ENCODE peak calls at places on chromosomes 1 and 21, in six cellular contexts. R is cardiac fibroblast; O is CD4-positive, alpha-beta T cell; B is neural progenitor cell; Z is heart right ventricle; H is GM06990. A is an unnamed sample.

GRCh38 chr1:29824025-29824424 is 587.7 kb downstream of the PTPRU start:
- DNase-seq in R (no peak), O (no peak), B (no peak), Z (no peak), H (no peak), A (no peak)

GRCh38 chr1:224498574-224499170 is 64.1 kb upstream of the WDR26 start:
- DNase-seq in R (peak), O (no peak), B (peak), Z (peak), H (no peak), A (no peak)

GRCh38 chr1:88053065-88053464 is 631.0 kb upstream of the PKN2 start:
- DNase-seq in R (no peak), O (no peak), B (no peak), Z (no peak), H (no peak), A (no peak)

GRCh38 chr1:184492543-184492942 is 105.7 kb downstream of the C1orf21 start:
- DNase-seq in R (no peak), O (no peak), B (no peak), Z (no peak), H (no peak), A (no peak)

GRCh38 chr1:34268311-34269042 is 91.8 kb downstream of the C1orf94 start:
- DNase-seq in R (no peak), O (no peak), B (no peak), Z (no peak), H (no peak), A (no peak)

GRCh38 chr1:209657140-209657879 is 5.1 kb upstream of the LAMB3 start:
- DNase-seq in R (peak), O (no peak), B (no peak), Z (no peak), H (peak), A (peak)

GRCh38 chr1:232111616-232112015 is 485.0 kb downstream of the DISC1 start:
- DNase-seq in R (no peak), O (no peak), B (no peak), Z (no peak), H (no peak), A (no peak)

GRCh38 chr1:41476807-41477361 is 7.6 kb downstream of the EDN2 start:
- DNase-seq in R (peak), O (no peak), B (no peak), Z (peak), H (no peak), A (no peak)

GRCh38 chr1:53062731-53063591 is 948 bp downstream of the PODN start:
- DNase-seq in R (no peak), O (no peak), B (peak), Z (peak), H (no peak), A (no peak)

GRCh38 chr1:68384321-68384813 is 65.4 kb downstream of the RPE65 start:
- DNase-seq in R (peak), O (no peak), B (no peak), Z (no peak), H (no peak), A (no peak)

GRCh38 chr1:230210326-230210978 is 143.4 kb downstream of the GALNT2 start:
- DNase-seq in R (peak), O (no peak), B (no peak), Z (no peak), H (no peak), A (no peak)

GRCh38 chr21:45607922-45608295 is 35.6 kb upstream of the PCBP3 start:
- DNase-seq in R (no peak), O (no peak), B (no peak), Z (no peak), H (no peak), A (peak)

GRCh38 chr1:205024679-205025078 is 18.3 kb upstream of the CNTN2 start:
- DNase-seq in R (no peak), O (no peak), B (no peak), Z (no peak), H (no peak), A (no peak)

GRCh38 chr21:42208801-42209490 is 10.0 kb upstream of the ABCG1 start:
- DNase-seq in R (no peak), O (no peak), B (no peak), Z (no peak), H (no peak), A (no peak)

GRCh38 chr1:225890346-225891228 is 1.6 kb upstream of the LEFTY1 start:
- DNase-seq in R (peak), O (no peak), B (no peak), Z (no peak), H (no peak), A (no peak)

GRCh38 chr1:1204998-1205768 is 1.2 kb downstream of the TNFRSF18 start:
- DNase-seq in R (no peak), O (peak), B (no peak), Z (no peak), H (peak), A (no peak)

GRCh38 chr1:231808990-231809389 is 182.4 kb downstream of the DISC1 start:
- DNase-seq in R (peak), O (no peak), B (no peak), Z (no peak), H (no peak), A (no peak)

GRCh38 chr1:156703741-156704140 is 1.6 kb downstream of the CRABP2 start:
- DNase-seq in R (no peak), O (no peak), B (peak), Z (no peak), H (no peak), A (no peak)
- TF ChIP-seq CTCF in R (no peak), O (no peak), B (no peak), Z (no peak), H (no peak), A (no peak)

GRCh38 chr1:238954865-238955264 is 431.5 kb upstream of the CHRM3 start:
- DNase-seq in R (peak), O (no peak), B (no peak), Z (no peak), H (no peak), A (no peak)

GRCh38 chr1:238953448-238953847 is 432.9 kb upstream of the CHRM3 start:
- DNase-seq in R (no peak), O (no peak), B (no peak), Z (no peak), H (no peak), A (no peak)

GRCh38 chr1:238960071-238960470 is 426.3 kb upstream of the CHRM3 start:
- DNase-seq in R (peak), O (no peak), B (no peak), Z (no peak), H (no peak), A (no peak)

GRCh38 chr1:238951809-238952208 is 434.6 kb upstream of the CHRM3 start:
- DNase-seq in R (peak), O (no peak), B (peak), Z (no peak), H (no peak), A (no peak)

DNA sequence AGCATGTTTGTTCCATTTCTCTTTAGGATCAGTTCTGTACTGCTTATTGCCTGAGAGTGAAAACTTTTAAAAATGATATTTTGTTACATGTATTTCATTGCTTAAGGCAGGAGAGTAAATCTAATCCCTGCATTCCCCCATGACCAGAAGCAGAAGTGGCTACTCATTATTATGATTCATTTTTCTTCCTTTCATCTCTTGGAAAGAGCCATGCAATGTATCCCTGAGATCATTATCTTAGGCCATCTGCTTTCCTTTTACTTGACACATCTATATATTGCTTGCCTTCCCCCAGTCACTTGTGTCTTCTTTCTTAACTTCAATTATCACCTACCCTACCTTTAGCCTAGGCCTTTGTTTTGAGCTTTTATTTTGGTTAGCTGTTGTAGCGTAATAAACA is 430.4 kb upstream of the CHRM3 start:
- DNase-seq in R (no peak), O (no peak), B (no peak), Z (no peak), H (no peak), A (no peak)
- TF ChIP-seq CTCF in R (no peak), O (no peak), B (no peak), Z (no peak), H (no peak), A (no peak)

GRCh38 chr1:7754234-7754633 is 16.9 kb upstream of the VAMP3 start:
- DNase-seq in R (no peak), O (no peak), B (no peak), Z (no peak), H (no peak), A (no peak)

GRCh38 chr1:7749126-7749525 is 22.0 kb upstream of the VAMP3 start:
- DNase-seq in R (no peak), O (no peak), B (no peak), Z (no peak), H (no peak), A (no peak)

GRCh38 chr1:7755448-7755847 is 15.6 kb upstream of the VAMP3 start:
- DNase-seq in R (peak), O (no peak), B (peak), Z (no peak), H (no peak), A (no peak)

GRCh38 chr1:7751174-7751573 is 19.9 kb upstream of the VAMP3 start:
- DNase-seq in R (no peak), O (no peak), B (no peak), Z (no peak), H (no peak), A (no peak)

DNA sequence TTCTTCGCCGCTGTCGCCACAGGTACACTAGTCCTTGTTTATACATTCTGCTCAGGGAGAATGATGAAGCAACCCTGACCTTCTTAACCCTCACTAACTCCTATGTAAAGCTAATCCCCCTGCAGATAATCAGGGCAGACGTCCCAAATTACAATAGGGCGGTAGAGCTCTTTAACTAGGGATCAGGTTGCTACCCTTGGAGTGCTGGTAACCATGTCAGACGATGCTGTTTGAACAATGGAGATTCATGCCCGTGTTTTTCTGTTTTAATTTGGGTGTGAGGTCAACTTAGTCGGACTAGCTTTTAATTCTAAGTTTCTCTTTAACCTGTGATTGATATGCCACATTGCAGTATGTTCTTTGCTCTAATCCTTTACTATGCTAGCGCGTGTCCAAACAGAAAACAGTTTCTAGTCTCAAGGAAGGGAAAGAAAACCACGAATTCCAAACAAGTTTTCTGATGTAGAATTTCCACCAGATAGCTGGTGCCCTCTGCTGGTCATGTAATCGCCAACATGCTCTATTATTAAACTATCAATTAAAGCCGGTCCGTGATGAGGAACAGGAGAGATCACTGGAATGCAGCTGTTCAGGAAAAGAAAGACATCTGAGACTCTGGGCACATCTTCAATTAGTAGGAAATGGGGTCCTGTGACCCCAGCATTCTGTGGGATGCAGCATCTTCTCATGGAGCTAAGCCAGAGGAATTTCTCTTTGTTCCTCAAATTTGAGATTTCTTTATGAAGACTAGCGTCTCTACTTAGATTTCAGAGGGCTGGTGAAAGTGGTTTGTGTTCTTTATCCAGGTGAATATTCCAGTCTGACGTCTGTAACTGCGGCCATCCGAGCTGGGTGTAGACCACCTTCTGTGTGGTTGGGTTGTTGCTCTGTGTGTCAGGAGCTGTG is 18.3 kb upstream of the VAMP3 start:
- DNase-seq in R (peak), O (peak), B (peak), Z (no peak), H (no peak), A (no peak)
- TF ChIP-seq CTCF in R (peak), O (peak), B (peak), Z (peak), H (peak), A (peak)

GRCh38 chr1:150971583-150972416 is 2.8 kb downstream of the CERS2 start:
- DNase-seq in R (no peak), O (no peak), B (peak), Z (no peak), H (no peak), A (peak)
- TF ChIP-seq CTCF in R (peak), O (no peak), B (no peak), Z (peak), H (peak), A (no peak)

DNA sequence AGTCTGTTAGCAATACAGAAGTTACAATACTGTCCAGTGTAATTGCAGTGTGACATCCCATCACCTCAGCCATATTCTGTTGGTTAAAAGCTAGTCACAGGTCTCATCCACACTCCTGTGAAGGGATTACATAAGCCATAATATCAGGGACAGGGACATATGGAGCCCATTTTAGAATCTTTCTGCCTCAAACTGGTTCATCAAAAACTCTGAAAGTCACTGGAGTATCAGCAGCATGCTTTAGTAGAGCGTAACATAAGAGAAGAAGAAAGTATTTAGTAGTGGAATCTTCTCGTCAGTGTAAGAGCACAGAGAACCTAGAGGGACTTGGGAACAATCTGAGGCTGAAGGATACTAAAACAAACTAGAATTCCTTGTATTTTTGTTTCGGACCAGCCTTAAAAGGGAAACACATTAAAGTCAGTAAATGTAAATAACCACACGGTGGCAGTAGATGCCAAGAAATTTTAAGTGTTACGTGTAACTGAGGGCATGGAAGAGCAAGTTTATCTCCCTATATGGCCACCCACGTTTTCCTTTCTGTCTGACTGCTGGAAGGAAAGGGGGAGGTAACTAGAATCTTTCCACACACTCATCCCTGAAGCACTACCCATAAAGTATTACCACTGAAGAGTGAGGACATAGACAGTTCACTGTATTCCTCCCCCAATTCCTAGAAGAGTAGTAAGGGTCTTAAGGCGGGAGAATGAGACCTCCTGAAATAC is 41.6 kb upstream of the AGL start:
- DNase-seq in R (peak), O (no peak), B (peak), Z (no peak), H (peak), A (no peak)
- TF ChIP-seq CTCF in R (peak), O (peak), B (peak), Z (peak), H (peak), A (peak)

GRCh38 chr1:14535619-14536355 is 62.7 kb upstream of the KAZN start:
- DNase-seq in R (no peak), O (no peak), B (no peak), Z (no peak), H (no peak), A (no peak)
- TF ChIP-seq CTCF in R (no peak), O (no peak), B (no peak), Z (no peak), H (no peak), A (no peak)